ENCODE peak calls at places on chromosomes 1 and 21, in six cellular contexts. One of them, this sample, is unnamed.

GRCh38 chr21:40049031-40049958 is 182.1 kb downstream of the PCP4 start:
- DNase-seq in NCI-H510A: no peak
- DNase-seq in cardiac muscle cell: no peak
- DNase-seq in adrenal gland: no peak
- DNase-seq in substantia nigra: no peak
- DNase-seq in NCI-H146: peak; percentile 61
- DNase-seq in this sample: no peak

GRCh38 chr1:1222575-1223225 is 8.7 kb upstream of the TNFRSF4 start:
- DNase-seq in NCI-H510A: no peak
- DNase-seq in substantia nigra: no peak
- DNase-seq in cardiac muscle cell: no peak
- DNase-seq in NCI-H146: no peak
- DNase-seq in adrenal gland: no peak
- DNase-seq in this sample: no peak

GRCh38 chr21:31813873-31814272 is 58.9 kb upstream of the HUNK start:
- DNase-seq in adrenal gland: no peak
- DNase-seq in substantia nigra: no peak
- DNase-seq in cardiac muscle cell: no peak
- DNase-seq in NCI-H510A: no peak
- DNase-seq in NCI-H146: no peak
- DNase-seq in this sample: no peak

GRCh38 chr1:10852486-10852885 is 56.0 kb upstream of the CASZ1 start:
- DNase-seq in cardiac muscle cell: no peak
- DNase-seq in adrenal gland: no peak
- DNase-seq in NCI-H146: no peak
- DNase-seq in NCI-H510A: no peak
- DNase-seq in substantia nigra: no peak
- DNase-seq in this sample: no peak

GRCh38 chr1:180230416-180230790 is 339 bp downstream of the LHX4 start:
- DNase-seq in adrenal gland: no peak
- DNase-seq in cardiac muscle cell: no peak
- DNase-seq in NCI-H510A: no peak
- DNase-seq in NCI-H146: no peak
- DNase-seq in substantia nigra: no peak
- DNase-seq in this sample: no peak

GRCh38 chr1:230163205-230163604 is 96.2 kb downstream of the GALNT2 start:
- DNase-seq in substantia nigra: no peak
- DNase-seq in cardiac muscle cell: peak; percentile 66
- DNase-seq in NCI-H510A: no peak
- DNase-seq in adrenal gland: no peak
- DNase-seq in NCI-H146: no peak
- DNase-seq in this sample: no peak

GRCh38 chr1:173134800-173135199 is 72.3 kb downstream of the TNFSF4 start:
- DNase-seq in NCI-H146: no peak
- DNase-seq in adrenal gland: no peak
- DNase-seq in NCI-H510A: no peak
- DNase-seq in substantia nigra: no peak
- DNase-seq in cardiac muscle cell: no peak
- DNase-seq in this sample: no peak

GRCh38 chr1:183139281-183139942 is 46.7 kb upstream of the LAMC2 start:
- DNase-seq in NCI-H510A: no peak
- DNase-seq in cardiac muscle cell: peak; percentile 55
- DNase-seq in adrenal gland: no peak
- DNase-seq in NCI-H146: no peak
- DNase-seq in substantia nigra: no peak
- DNase-seq in this sample: peak; percentile 12

GRCh38 chr1:222815367-222815765 is 527 bp downstream of the DISP1 start:
- DNase-seq in NCI-H146: peak; percentile 77
- DNase-seq in cardiac muscle cell: peak; percentile 37
- DNase-seq in NCI-H510A: no peak
- DNase-seq in substantia nigra: no peak
- DNase-seq in adrenal gland: peak; percentile 69
- DNase-seq in this sample: no peak